ENCODE peak calls at places on chromosomes 4 and X, in six cellular contexts. R, W, Z, K, A and C are unnamed samples.

GRCh38 chr4:8911311-8912088 is 39.9 kb upstream of the HMX1 start:
- DNase-seq in K (peak), R (peak), W (no peak), Z (no peak), A (peak), C (no peak)

GRCh38 chrX:14051416-14051815 is 21.7 kb upstream of the GEMIN8 start:
- DNase-seq in R (peak), Z (no peak), A (no peak), K (no peak), W (no peak), C (no peak)

GRCh38 chrX:119015407-119016242 is 41.2 kb downstream of the LONRF3 start:
- DNase-seq in W (peak), R (peak), K (no peak), Z (peak), A (no peak), C (peak)

GRCh38 chr4:89056953-89057398 is at the start of gene FAM13A:
- DNase-seq in A (no peak), K (no peak), R (peak), Z (no peak), W (peak), C (peak)

GRCh38 chr4:13907255-13907751 is 279.8 kb upstream of the BOD1L1 start:
- DNase-seq in W (peak), Z (no peak), A (no peak), K (no peak), R (peak), C (peak)

GRCh38 chr4:7430368-7430964 is 4.3 kb downstream of the PSAPL1 start:
- DNase-seq in W (no peak), K (no peak), Z (no peak), A (no peak), R (no peak), C (no peak)

GRCh38 chr4:175087156-175087555 is 169.0 kb downstream of the ADAM29 start:
- DNase-seq in Z (no peak), W (no peak), R (no peak), K (no peak), A (no peak), C (no peak)

GRCh38 chr4:60378010-60378409 is 822.1 kb upstream of the ADGRL3 start:
- DNase-seq in R (no peak), A (no peak), K (no peak), W (no peak), Z (no peak), C (no peak)

GRCh38 chr4:143411527-143412480 is 75.1 kb downstream of the GAB1 start:
- DNase-seq in K (no peak), W (no peak), Z (peak), A (no peak), R (peak), C (peak)

GRCh38 chr4:37741564-37741963 is 55.4 kb upstream of the RELL1 start:
- DNase-seq in A (no peak), K (no peak), R (no peak), W (no peak), Z (no peak), C (no peak)

GRCh38 chrX:95885074-95885473 is 799.6 kb upstream of the DIAPH2 start:
- DNase-seq in R (peak), W (no peak), A (no peak), K (no peak), Z (no peak), C (peak)

GRCh38 chrX:140467211-140467610 is 37.7 kb downstream of the SOX3 start:
- DNase-seq in A (no peak), K (no peak), W (no peak), Z (no peak), R (no peak), C (no peak)

GRCh38 chr4:117164338-117164737 is 79.0 kb upstream of the TRAM1L1 start:
- DNase-seq in K (no peak), Z (peak), R (no peak), A (no peak), W (no peak), C (no peak)

GRCh38 chrX:105302246-105302645 is 81.8 kb upstream of the TEX13A start:
- DNase-seq in A (no peak), K (no peak), R (peak), Z (no peak), W (no peak), C (no peak)

GRCh38 chr4:109465065-109465464 is 31.4 kb downstream of the SEC24B start:
- DNase-seq in A (no peak), Z (no peak), R (peak), W (no peak), K (no peak), C (no peak)

GRCh38 chr4:5024673-5025072 is 5.4 kb upstream of the CYTL1 start:
- DNase-seq in Z (no peak), R (peak), A (no peak), K (no peak), W (no peak), C (no peak)

GRCh38 chr4:94856030-94856429 is 98.3 kb downstream of the BMPR1B start:
- DNase-seq in Z (no peak), K (no peak), W (no peak), A (peak), R (no peak), C (no peak)

GRCh38 chr4:19729873-19730735 is 521.6 kb upstream of the SLIT2 start:
- DNase-seq in Z (peak), A (no peak), K (no peak), R (peak), W (no peak), C (no peak)

GRCh38 chr4:8205749-8206611 is 6.9 kb downstream of the SH3TC1 start:
- DNase-seq in Z (peak), W (no peak), K (no peak), R (no peak), A (no peak), C (no peak)

GRCh38 chr4:18512718-18513117 is 491.2 kb upstream of the LCORL start:
- DNase-seq in R (no peak), W (no peak), K (no peak), A (no peak), Z (no peak), C (no peak)

GRCh38 chrX:128106630-128107029 is 54.4 kb upstream of the ACTRT1 start:
- DNase-seq in R (no peak), W (no peak), K (no peak), A (peak), Z (peak), C (no peak)

GRCh38 chrX:12263211-12263610 is 124.9 kb downstream of the FRMPD4 start:
- DNase-seq in A (no peak), K (no peak), R (peak), W (no peak), Z (no peak), C (no peak)

GRCh38 chrX:56790778-56791177 is 61.7 kb downstream of the NBDY start:
- DNase-seq in R (no peak), Z (no peak), K (peak), A (no peak), W (no peak), C (no peak)

GRCh38 chr4:139753686-139754085 is 88.1 kb downstream of the MGST2 start:
- DNase-seq in W (no peak), Z (no peak), A (no peak), R (no peak), K (no peak), C (no peak)

GRCh38 chr4:118086334-118086733 is 52.0 kb downstream of the NDST3 start:
- DNase-seq in K (no peak), W (peak), R (peak), Z (no peak), A (no peak), C (peak)

GRCh38 chr4:138765442-138765841 is 250.1 kb upstream of the NOCT start:
- DNase-seq in A (no peak), R (no peak), W (no peak), K (no peak), Z (no peak), C (no peak)

GRCh38 chrX:44996282-44996681 is 123.3 kb downstream of the KDM6A start:
- DNase-seq in R (no peak), W (no peak), K (no peak), Z (no peak), A (no peak), C (no peak)

GRCh38 chr4:52329894-52330293 is 278.8 kb downstream of the SPATA18 start:
- DNase-seq in K (no peak), A (no peak), Z (no peak), R (no peak), W (no peak), C (no peak)

GRCh38 chr4:83356899-83357661 is 22.4 kb upstream of the HPSE start:
- DNase-seq in Z (no peak), W (peak), R (peak), K (no peak), A (no peak), C (peak)

GRCh38 chr4:113756005-113756410 is 5.5 kb downstream of the CAMK2D start:
- DNase-seq in Z (no peak), A (no peak), W (peak), K (no peak), R (peak), C (no peak)

GRCh38 chr4:138576684-138577083 is 334.5 kb upstream of the SLC7A11 start:
- DNase-seq in R (peak), W (no peak), A (no peak), K (no peak), Z (peak), C (no peak)

GRCh38 chr4:24551492-24552330 is 32.6 kb downstream of the DHX15 start:
- DNase-seq in W (no peak), R (peak), A (no peak), K (no peak), Z (peak), C (no peak)